ENCODE peak calls at places on chromosomes 2 and 18, in four cellular contexts. H is H1, L is mesendoderm, N is IMR-90. A is an unnamed sample.

GRCh38 chr2:233409286-233409991 is 55.1 kb downstream of the DGKD start:
- DNase-seq in H (no peak), L (peak; percentile 41), N (no peak), A (no peak)

GRCh38 chr2:238921681-238922319 is 73.9 kb downstream of the TWIST2 start:
- DNase-seq in L (no peak), H (no peak), N (no peak), A (no peak)

GRCh38 chr18:28657836-28658410 is 481.0 kb upstream of the CDH2 start:
- DNase-seq in L (no peak), H (no peak), N (no peak), A (no peak)

GRCh38 chr18:55100817-55101457 is 141.7 kb upstream of the CCDC68 start:
- DNase-seq in L (no peak), N (peak; percentile 54), H (no peak), A (no peak)

GRCh38 chr2:240624950-240625621 is at the start of gene GPR35:
- DNase-seq in N (peak; percentile 43), L (no peak), H (no peak), A (peak; percentile 24)

GRCh38 chr2:109377976-109378375 is 235.8 kb downstream of the SEPTIN10 start:
- DNase-seq in H (no peak), L (no peak), N (no peak), A (peak; percentile 23)

GRCh38 chr2:212686285-212686895 is 147.8 kb upstream of the ERBB4 start:
- DNase-seq in H (peak; percentile 7), N (peak; percentile 73), L (peak; percentile 49), A (peak; percentile 39)

GRCh38 chr18:62827397-62827796 is 112.1 kb downstream of the PHLPP1 start:
- DNase-seq in L (no peak), H (no peak), N (no peak), A (no peak)

GRCh38 chr2:19819097-19820065 is 82.4 kb downstream of the TTC32 start:
- DNase-seq in N (peak; percentile 85), H (no peak), L (peak; percentile 87), A (no peak)

GRCh38 chr2:38716185-38716584 is 35.0 kb downstream of the SRSF7 start:
- DNase-seq in N (peak; percentile 91), H (no peak), L (no peak), A (no peak)

GRCh38 chr2:210459925-210460862 is 16.4 kb downstream of the LANCL1 start:
- DNase-seq in H (no peak), N (no peak), L (no peak), A (no peak)

GRCh38 chr2:65536596-65536995 is 104.2 kb upstream of the SPRED2 start:
- DNase-seq in N (no peak), L (no peak), H (no peak), A (no peak)

GRCh38 chr2:164485541-164485940 is 135.7 kb downstream of the GRB14 start:
- DNase-seq in H (no peak), N (no peak), L (no peak), A (no peak)

GRCh38 chr2:197237720-197238370 is 72.7 kb downstream of the ANKRD44 start:
- DNase-seq in N (no peak), L (no peak), H (no peak), A (no peak)

GRCh38 chr2:157559061-157559460 is 69.6 kb downstream of the ACVR1C start:
- DNase-seq in N (peak; percentile 4), H (no peak), L (no peak), A (no peak)

GRCh38 chr2:61639721-61640120 is 101.6 kb upstream of the XPO1 start:
- DNase-seq in L (no peak), H (no peak), N (no peak), A (no peak)

DNA sequence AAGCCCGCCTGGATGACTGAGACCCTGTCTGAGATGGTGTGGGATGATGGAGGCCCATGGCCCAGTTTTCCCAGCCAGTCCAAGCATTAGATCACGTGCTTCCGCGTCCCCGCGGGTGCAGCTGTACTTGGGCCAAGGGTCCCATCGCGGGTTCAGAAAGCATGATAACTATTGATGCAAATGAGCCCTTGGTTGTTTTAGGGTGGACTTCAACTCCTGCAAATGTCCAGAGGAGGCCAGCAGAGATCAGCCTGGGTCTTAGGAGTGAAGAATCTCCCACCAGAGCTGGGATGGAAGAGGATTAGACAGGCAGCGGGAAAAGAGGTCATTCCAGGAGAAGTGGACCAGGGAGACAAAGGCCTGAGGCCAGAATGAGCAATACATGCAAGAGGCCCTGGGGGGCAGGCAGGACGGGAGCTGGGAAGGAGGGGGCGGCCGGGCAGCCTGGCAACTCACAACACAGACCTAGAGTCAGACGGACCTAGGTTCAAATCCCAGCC is 89.9 kb upstream of the TMEM247 start:
- DNase-seq in H (no peak), L (no peak), N (peak; percentile 25), A (peak; percentile 20)
- H2BK5ac ChIP-seq in H (no peak overlapping the region), L (no peak overlapping the region), N (no peak overlapping the region), A (no peak overlapping the region)

DNA sequence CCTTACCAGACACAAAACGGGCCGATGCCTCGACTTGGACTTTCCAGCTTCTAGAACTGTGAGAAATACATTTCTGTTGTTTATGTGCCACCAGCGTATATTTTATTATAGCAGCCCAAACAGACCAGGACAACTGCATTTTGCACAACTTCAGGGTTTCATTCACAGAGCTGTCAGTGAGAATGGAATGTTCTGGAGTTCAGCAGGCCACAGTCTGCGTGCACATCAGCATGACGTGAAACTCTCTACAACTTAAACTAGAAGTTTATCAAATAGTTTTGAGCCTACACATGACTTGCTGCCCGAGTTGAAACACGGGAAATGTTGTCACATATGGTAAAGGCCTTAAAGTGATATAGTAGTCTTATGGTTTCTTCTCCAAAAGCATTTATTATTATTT is 3.9 kb upstream of the TRIB2 start:
- DNase-seq in H (no peak), L (no peak), N (peak; percentile 87), A (no peak)
- H4K5ac ChIP-seq in H (no peak overlapping the region), L (no peak overlapping the region), N (no peak overlapping the region), A (no peak overlapping the region)

DNA sequence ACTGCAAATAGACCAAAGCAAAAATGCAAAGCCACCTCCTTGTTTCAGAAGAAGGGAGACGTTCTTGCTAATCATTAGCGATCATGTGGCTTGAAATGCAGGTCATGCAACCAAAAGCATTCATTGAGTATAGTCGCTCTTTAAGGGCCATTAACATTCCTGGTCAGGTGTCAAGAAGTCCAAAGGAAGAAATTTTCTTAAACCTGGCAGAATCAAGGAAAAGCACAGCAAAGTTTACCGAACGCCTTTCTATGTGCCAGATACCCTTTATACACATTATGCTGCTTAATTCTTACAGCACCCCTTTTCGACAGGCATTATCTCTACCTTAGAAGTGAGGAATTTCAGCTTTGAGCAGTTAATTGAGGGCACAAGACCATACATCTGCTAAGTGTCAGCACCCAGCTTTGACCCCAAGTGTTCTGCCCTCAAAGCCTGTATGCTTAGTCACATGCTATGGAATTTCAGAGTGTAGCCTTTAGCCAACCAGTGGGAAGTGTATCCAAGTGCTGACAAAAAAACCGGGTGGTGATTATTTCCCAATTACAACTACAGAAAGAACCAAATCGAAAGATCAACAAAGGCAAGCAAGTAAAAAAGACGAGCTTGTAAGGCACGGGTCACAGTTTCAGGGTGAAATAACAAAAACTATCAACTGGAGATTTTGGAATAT is 70.8 kb downstream of the EPHA4 start:
- DNase-seq in H (no peak), L (no peak), N (peak; percentile 71), A (no peak)
- H3K27ac ChIP-seq in H (no peak overlapping the region), L (no peak overlapping the region), N (no peak overlapping the region), A (no peak overlapping the region)

DNA sequence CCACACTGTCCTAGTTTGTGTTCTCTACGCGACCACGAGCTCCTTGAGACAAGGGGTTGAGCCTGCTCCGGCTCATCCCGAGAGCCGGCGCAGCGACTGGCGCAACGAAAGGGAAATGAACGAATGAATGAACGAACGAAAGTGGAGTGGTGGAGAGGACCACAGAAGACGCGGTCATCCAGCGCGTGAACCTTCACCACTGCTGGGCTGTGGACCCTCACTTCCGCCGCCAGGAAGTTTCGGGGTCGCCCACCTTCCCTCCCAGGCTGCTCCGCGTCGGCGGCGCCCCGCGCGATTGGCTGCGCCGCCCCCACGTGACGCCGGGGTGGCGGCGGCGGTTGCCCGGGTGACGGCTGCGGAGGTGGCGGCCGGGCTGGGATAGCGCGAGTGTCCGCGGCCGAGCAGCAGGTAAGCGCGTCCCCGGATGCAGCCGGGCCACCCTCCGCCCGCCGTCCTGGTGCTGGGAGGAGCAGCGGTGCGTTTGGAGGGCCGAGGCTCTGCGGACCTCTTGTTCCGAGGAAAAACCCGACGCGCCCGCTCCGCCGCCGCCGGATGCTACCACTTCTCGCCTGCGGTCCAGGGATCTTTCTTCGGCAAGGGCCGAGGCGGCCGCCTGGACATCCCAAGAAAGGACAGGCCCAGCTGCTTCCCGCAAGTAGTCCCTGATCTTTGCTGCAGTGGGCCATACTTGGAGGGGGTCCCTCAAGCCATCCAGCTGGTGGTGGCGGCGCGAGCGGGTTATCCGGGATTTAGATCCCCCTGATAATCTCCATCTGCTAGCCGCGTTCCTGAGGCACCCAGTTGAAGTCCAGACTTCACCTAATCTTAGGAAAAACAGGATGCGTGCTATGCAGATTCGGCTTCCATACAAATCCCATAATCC is at the start of gene ARMC9:
- DNase-seq in L (peak; percentile 89), N (peak; percentile 51), H (no peak), A (peak; percentile 88)
- H2BK5ac ChIP-seq in L (peak within 1 kb of the TSS; percentile 82), N (peak within 1 kb of the TSS; percentile 88), H (peak within 1 kb of the TSS; percentile 94), A (no peak within 1 kb of the TSS)